ENCODE peak calls at places on chromosomes 5 and 9, in six cellular contexts. P is AG10803, G is transverse colon, Q is psoas muscle, L is ovary, N is WERI-Rb-1. Y is an unnamed sample.

GRCh38 chr9:129726322-129727160 is 26.3 kb downstream of the PTGES start:
- DNase-seq in P (peak; percentile 90), G (peak; percentile 69), Q (peak; percentile 88), L (peak; percentile 59), N (peak; percentile 88), Y (peak; percentile 76)

GRCh38 chr5:125142439-125142838 is 396.0 kb upstream of the ZNF608 start:
- DNase-seq in P (no peak), G (no peak), Q (no peak), L (no peak), N (no peak), Y (no peak)

GRCh38 chr5:154112255-154112654 is 73.5 kb downstream of the MFAP3 start:
- DNase-seq in P (no peak), G (no peak), Q (no peak), L (no peak), N (no peak), Y (no peak)

GRCh38 chr9:129562917-129563316 is 58.0 kb downstream of the C9orf50 start:
- DNase-seq in P (no peak), G (no peak), Q (no peak), L (no peak), N (no peak), Y (no peak)

GRCh38 chr9:127283917-127284316 is 19.3 kb downstream of the GARNL3 start:
- DNase-seq in P (peak; percentile 60), G (peak; percentile 21), Q (peak; percentile 59), L (no peak), N (peak; percentile 83), Y (no peak)

GRCh38 chr5:98774192-98775046 is 956 bp downstream of the RGMB start:
- DNase-seq in P (peak; percentile 52), G (peak; percentile 73), Q (peak; percentile 84), L (peak; percentile 71), N (peak; percentile 64), Y (peak; percentile 73)

GRCh38 chr5:179608131-179608581 is 15.3 kb downstream of the HNRNPH1 start:
- DNase-seq in P (no peak), G (no peak), Q (no peak), L (no peak), N (peak; percentile 18), Y (no peak)

GRCh38 chr9:79885093-79885857 is 313.5 kb downstream of the TLE4 start:
- DNase-seq in P (no peak), G (no peak), Q (no peak), L (no peak), N (no peak), Y (no peak)

GRCh38 chr9:89544280-89544664 is 46.4 kb upstream of the SEMA4D start:
- DNase-seq in P (no peak), G (no peak), Q (no peak), L (no peak), N (no peak), Y (no peak)

GRCh38 chr9:132731230-132731629 is 61.0 kb downstream of the GTF3C4 start:
- DNase-seq in P (no peak), G (peak; percentile 38), Q (no peak), L (no peak), N (no peak), Y (peak; percentile 54)

GRCh38 chr5:90022711-90023053 is 386.9 kb downstream of the CETN3 start:
- DNase-seq in P (no peak), G (no peak), Q (no peak), L (no peak), N (no peak), Y (no peak)

GRCh38 chr5:179699640-179700298 is 1.0 kb downstream of the CANX start:
- DNase-seq in P (peak; percentile 40), G (peak; percentile 27), Q (no peak), L (no peak), N (peak; percentile 19), Y (peak; percentile 45)

GRCh38 chr5:146301666-146302065 is 37.0 kb upstream of the POU4F3 start:
- DNase-seq in P (peak; percentile 11), G (no peak), Q (no peak), L (no peak), N (no peak), Y (no peak)

GRCh38 chr5:127409236-127409921 is 108.1 kb upstream of the PRRC1 start:
- DNase-seq in P (peak; percentile 3), G (no peak), Q (peak; percentile 74), L (no peak), N (no peak), Y (no peak)
- H3K4me3 ChIP-seq in P (no peak overlapping the region), G (no peak overlapping the region), Q (peak overlapping the region; percentile 51), L (no peak overlapping the region), N (no peak overlapping the region), Y (no peak overlapping the region)

GRCh38 chr5:43034591-43034968 is 5.5 kb downstream of the ANXA2R start:
- DNase-seq in P (no peak), G (no peak), Q (no peak), L (no peak), N (no peak), Y (no peak)
- H3K4me3 ChIP-seq in P (no peak overlapping the region), G (no peak overlapping the region), Q (peak overlapping the region; percentile 40), L (no peak overlapping the region), N (no peak overlapping the region), Y (no peak overlapping the region)

DNA sequence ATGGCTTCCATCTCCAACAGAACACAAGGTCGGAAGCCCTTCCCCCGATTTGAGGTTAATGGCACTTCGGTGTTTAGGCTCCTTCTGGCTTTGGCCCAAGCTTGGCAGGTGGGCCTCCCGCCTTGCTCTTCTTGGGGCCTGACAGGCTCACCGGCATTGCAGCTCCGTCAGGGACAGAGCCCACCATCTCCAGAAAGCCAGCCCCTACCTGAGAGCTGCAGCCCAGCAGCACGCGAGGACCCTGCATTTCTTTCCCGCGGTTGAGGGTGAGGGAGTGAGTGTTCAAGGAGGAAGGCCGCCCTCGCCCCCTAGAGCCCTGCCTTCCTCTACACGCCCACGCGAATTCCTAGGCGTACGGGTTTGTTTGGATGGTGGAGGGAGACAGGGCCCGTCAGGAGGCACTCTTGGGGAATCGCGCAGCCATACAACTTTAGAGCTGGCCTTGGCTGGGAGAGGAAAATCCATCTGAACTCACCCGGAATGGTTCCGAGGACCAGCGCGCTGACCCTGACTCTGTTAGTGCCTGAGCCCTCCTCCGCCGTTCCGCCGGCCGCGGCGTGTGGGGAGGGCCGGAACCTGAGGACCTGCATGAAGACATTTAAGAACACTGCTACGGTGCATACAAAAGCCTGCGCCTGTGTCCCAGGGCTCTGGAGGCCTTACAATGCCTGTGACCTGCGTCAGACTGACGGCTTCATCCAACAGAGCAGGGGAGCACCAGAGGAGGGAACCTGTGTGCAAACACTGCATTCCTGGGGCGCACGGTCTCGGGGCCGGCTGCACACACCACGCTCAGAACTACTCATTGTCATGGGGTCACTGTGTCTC is 73.8 kb downstream of the MRPL36 start:
- DNase-seq in P (no peak), G (no peak), Q (no peak), L (no peak), N (peak; percentile 8), Y (no peak)
- H3K4me3 ChIP-seq in P (no peak overlapping the region), G (no peak overlapping the region), Q (no peak overlapping the region), L (no peak overlapping the region), N (no peak overlapping the region), Y (no peak overlapping the region)

DNA sequence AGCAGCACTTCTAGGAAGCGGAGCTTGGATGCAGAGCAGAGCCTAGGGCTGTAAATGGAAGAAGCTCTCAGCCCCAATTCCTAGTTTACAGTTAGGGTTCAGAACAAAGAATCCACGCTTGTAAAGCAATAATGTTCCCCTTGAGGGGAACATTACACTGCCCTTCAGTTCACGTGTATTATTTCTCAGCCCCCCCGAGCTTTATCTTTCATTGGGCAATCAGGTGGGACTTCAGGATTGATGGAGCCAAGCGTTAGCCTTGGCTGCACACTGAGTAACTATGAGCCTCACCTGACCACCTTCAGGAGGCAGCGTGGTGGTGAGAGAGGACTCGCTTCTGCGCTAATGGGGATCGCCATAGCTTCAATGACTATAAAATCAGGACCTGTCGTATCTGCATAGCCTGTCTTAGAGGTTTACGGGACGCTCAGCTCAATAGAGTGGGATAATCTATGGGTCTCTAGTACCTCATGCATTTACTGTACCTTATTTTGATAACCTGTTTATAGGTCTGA is 157.0 kb upstream of the RASEF start:
- DNase-seq in P (no peak), G (no peak), Q (no peak), L (no peak), N (no peak), Y (no peak)
- H3K4me3 ChIP-seq in P (peak overlapping the region; percentile 73), G (peak overlapping the region; percentile 43), Q (peak overlapping the region; percentile 73), L (peak overlapping the region; percentile 46), N (peak overlapping the region; percentile 62), Y (no peak overlapping the region)